ENCODE peak calls at places on chromosomes 3 and 15, in ten cellular contexts. One of them, this sample, is unnamed.

GRCh38 chr3:123424999-123425386 is 23.9 kb downstream of the ADCY5 start:
- DNase-seq in progenitor cell of endocrine pancreas: no peak
- DNase-seq in activated CD8-positive, alpha-beta memory T cell treated with anti-CD3 and anti-CD28 coated beads, Interleukin-2, amount 50 U/mL, for 48 hours: no peak
- DNase-seq in glutamatergic neuron: no peak
- DNase-seq in endothelial cell: no peak
- DNase-seq in amygdala: no peak
- DNase-seq in posterior cingulate gyrus: no peak
- DNase-seq in left ventricle myocardium superior: peak; percentile 64
- DNase-seq in HT-29: no peak
- DNase-seq in Right ventricle myocardium superior: peak; percentile 55
- DNase-seq in this sample: no peak

GRCh38 chr15:59918994-59919951 is 84.8 kb upstream of the FOXB1 start:
- DNase-seq in amygdala: no peak
- DNase-seq in progenitor cell of endocrine pancreas: no peak
- DNase-seq in activated CD8-positive, alpha-beta memory T cell treated with anti-CD3 and anti-CD28 coated beads, Interleukin-2, amount 50 U/mL, for 48 hours: peak; percentile 72
- DNase-seq in HT-29: no peak
- DNase-seq in posterior cingulate gyrus: no peak
- DNase-seq in glutamatergic neuron: no peak
- DNase-seq in left ventricle myocardium superior: no peak
- DNase-seq in endothelial cell: no peak
- DNase-seq in Right ventricle myocardium superior: no peak
- DNase-seq in this sample: no peak

GRCh38 chr15:80791004-80791403 is 11.8 kb downstream of the CEMIP start:
- DNase-seq in HT-29: no peak
- DNase-seq in endothelial cell: no peak
- DNase-seq in activated CD8-positive, alpha-beta memory T cell treated with anti-CD3 and anti-CD28 coated beads, Interleukin-2, amount 50 U/mL, for 48 hours: no peak
- DNase-seq in amygdala: no peak
- DNase-seq in progenitor cell of endocrine pancreas: no peak
- DNase-seq in glutamatergic neuron: no peak
- DNase-seq in left ventricle myocardium superior: no peak
- DNase-seq in Right ventricle myocardium superior: no peak
- DNase-seq in posterior cingulate gyrus: no peak
- DNase-seq in this sample: no peak

GRCh38 chr15:69403611-69404010 is 10.5 kb upstream of the KIF23 start:
- DNase-seq in progenitor cell of endocrine pancreas: no peak
- DNase-seq in glutamatergic neuron: no peak
- DNase-seq in posterior cingulate gyrus: no peak
- DNase-seq in amygdala: no peak
- DNase-seq in Right ventricle myocardium superior: no peak
- DNase-seq in endothelial cell: no peak
- DNase-seq in activated CD8-positive, alpha-beta memory T cell treated with anti-CD3 and anti-CD28 coated beads, Interleukin-2, amount 50 U/mL, for 48 hours: no peak
- DNase-seq in HT-29: no peak
- DNase-seq in left ventricle myocardium superior: no peak
- DNase-seq in this sample: no peak

GRCh38 chr15:38414351-38414750 is 39.6 kb upstream of the FAM98B start:
- DNase-seq in amygdala: peak; percentile 64
- DNase-seq in HT-29: peak; percentile 81
- DNase-seq in glutamatergic neuron: peak; percentile 52
- DNase-seq in Right ventricle myocardium superior: peak; percentile 65
- DNase-seq in endothelial cell: peak; percentile 67
- DNase-seq in posterior cingulate gyrus: peak; percentile 42
- DNase-seq in activated CD8-positive, alpha-beta memory T cell treated with anti-CD3 and anti-CD28 coated beads, Interleukin-2, amount 50 U/mL, for 48 hours: no peak
- DNase-seq in progenitor cell of endocrine pancreas: peak; percentile 10
- DNase-seq in left ventricle myocardium superior: peak; percentile 47
- DNase-seq in this sample: peak; percentile 71

GRCh38 chr15:38255690-38256089 is 3.1 kb downstream of the SPRED1 start:
- DNase-seq in HT-29: no peak
- DNase-seq in activated CD8-positive, alpha-beta memory T cell treated with anti-CD3 and anti-CD28 coated beads, Interleukin-2, amount 50 U/mL, for 48 hours: no peak
- DNase-seq in progenitor cell of endocrine pancreas: no peak
- DNase-seq in Right ventricle myocardium superior: no peak
- DNase-seq in glutamatergic neuron: no peak
- DNase-seq in left ventricle myocardium superior: no peak
- DNase-seq in amygdala: no peak
- DNase-seq in endothelial cell: no peak
- DNase-seq in posterior cingulate gyrus: no peak
- DNase-seq in this sample: no peak

GRCh38 chr3:34065901-34066300 is 267.5 kb downstream of the PDCD6IP start:
- DNase-seq in Right ventricle myocardium superior: no peak
- DNase-seq in posterior cingulate gyrus: no peak
- DNase-seq in HT-29: no peak
- DNase-seq in amygdala: no peak
- DNase-seq in endothelial cell: no peak
- DNase-seq in glutamatergic neuron: no peak
- DNase-seq in activated CD8-positive, alpha-beta memory T cell treated with anti-CD3 and anti-CD28 coated beads, Interleukin-2, amount 50 U/mL, for 48 hours: no peak
- DNase-seq in left ventricle myocardium superior: no peak
- DNase-seq in progenitor cell of endocrine pancreas: no peak
- DNase-seq in this sample: no peak

GRCh38 chr3:183085634-183086390 is 13.5 kb downstream of the MCCC1 start:
- DNase-seq in Right ventricle myocardium superior: no peak
- DNase-seq in amygdala: no peak
- DNase-seq in activated CD8-positive, alpha-beta memory T cell treated with anti-CD3 and anti-CD28 coated beads, Interleukin-2, amount 50 U/mL, for 48 hours: no peak
- DNase-seq in glutamatergic neuron: peak; percentile 20
- DNase-seq in posterior cingulate gyrus: no peak
- DNase-seq in left ventricle myocardium superior: no peak
- DNase-seq in HT-29: no peak
- DNase-seq in progenitor cell of endocrine pancreas: no peak
- DNase-seq in endothelial cell: peak; percentile 35
- DNase-seq in this sample: no peak

GRCh38 chr3:139559541-139559940 is 20.0 kb upstream of the RBP1 start:
- DNase-seq in progenitor cell of endocrine pancreas: no peak
- DNase-seq in glutamatergic neuron: no peak
- DNase-seq in Right ventricle myocardium superior: no peak
- DNase-seq in left ventricle myocardium superior: no peak
- DNase-seq in endothelial cell: no peak
- DNase-seq in HT-29: no peak
- DNase-seq in amygdala: no peak
- DNase-seq in activated CD8-positive, alpha-beta memory T cell treated with anti-CD3 and anti-CD28 coated beads, Interleukin-2, amount 50 U/mL, for 48 hours: no peak
- DNase-seq in posterior cingulate gyrus: no peak
- DNase-seq in this sample: no peak

GRCh38 chr3:126355777-126356372 is 1.3 kb downstream of the KLF15 start:
- DNase-seq in progenitor cell of endocrine pancreas: peak; percentile 76
- DNase-seq in endothelial cell: peak; percentile 71
- DNase-seq in activated CD8-positive, alpha-beta memory T cell treated with anti-CD3 and anti-CD28 coated beads, Interleukin-2, amount 50 U/mL, for 48 hours: no peak
- DNase-seq in Right ventricle myocardium superior: peak; percentile 98
- DNase-seq in glutamatergic neuron: peak; percentile 73
- DNase-seq in left ventricle myocardium superior: peak; percentile 99
- DNase-seq in posterior cingulate gyrus: peak; percentile 94
- DNase-seq in amygdala: peak; percentile 97
- DNase-seq in HT-29: peak; percentile 78
- DNase-seq in this sample: peak; percentile 95

GRCh38 chr3:183537295-183537730 is 18.2 kb downstream of the KLHL6 start:
- DNase-seq in Right ventricle myocardium superior: peak; percentile 46
- DNase-seq in HT-29: no peak
- DNase-seq in posterior cingulate gyrus: no peak
- DNase-seq in endothelial cell: no peak
- DNase-seq in progenitor cell of endocrine pancreas: no peak
- DNase-seq in glutamatergic neuron: no peak
- DNase-seq in activated CD8-positive, alpha-beta memory T cell treated with anti-CD3 and anti-CD28 coated beads, Interleukin-2, amount 50 U/mL, for 48 hours: no peak
- DNase-seq in left ventricle myocardium superior: peak; percentile 35
- DNase-seq in amygdala: peak; percentile 19
- DNase-seq in this sample: peak; percentile 45

GRCh38 chr3:72683068-72683467 is 165.2 kb downstream of the SHQ1 start:
- DNase-seq in left ventricle myocardium superior: no peak
- DNase-seq in glutamatergic neuron: no peak
- DNase-seq in Right ventricle myocardium superior: no peak
- DNase-seq in endothelial cell: no peak
- DNase-seq in HT-29: no peak
- DNase-seq in amygdala: no peak
- DNase-seq in posterior cingulate gyrus: no peak
- DNase-seq in activated CD8-positive, alpha-beta memory T cell treated with anti-CD3 and anti-CD28 coated beads, Interleukin-2, amount 50 U/mL, for 48 hours: no peak
- DNase-seq in progenitor cell of endocrine pancreas: no peak
- DNase-seq in this sample: no peak

GRCh38 chr3:17088602-17089313 is 204.0 kb downstream of the PLCL2 start:
- DNase-seq in activated CD8-positive, alpha-beta memory T cell treated with anti-CD3 and anti-CD28 coated beads, Interleukin-2, amount 50 U/mL, for 48 hours: peak; percentile 64
- DNase-seq in HT-29: no peak
- DNase-seq in glutamatergic neuron: no peak
- DNase-seq in left ventricle myocardium superior: no peak
- DNase-seq in endothelial cell: no peak
- DNase-seq in progenitor cell of endocrine pancreas: no peak
- DNase-seq in posterior cingulate gyrus: no peak
- DNase-seq in amygdala: no peak
- DNase-seq in Right ventricle myocardium superior: no peak
- DNase-seq in this sample: peak; percentile 57

GRCh38 chr3:151203053-151203420 is at the start of gene GPR171:
- DNase-seq in glutamatergic neuron: no peak
- DNase-seq in endothelial cell: no peak
- DNase-seq in Right ventricle myocardium superior: no peak
- DNase-seq in activated CD8-positive, alpha-beta memory T cell treated with anti-CD3 and anti-CD28 coated beads, Interleukin-2, amount 50 U/mL, for 48 hours: peak; percentile 70
- DNase-seq in progenitor cell of endocrine pancreas: no peak
- DNase-seq in amygdala: no peak
- DNase-seq in left ventricle myocardium superior: no peak
- DNase-seq in posterior cingulate gyrus: no peak
- DNase-seq in HT-29: no peak
- DNase-seq in this sample: no peak

GRCh38 chr15:51390932-51391432 is 49.5 kb downstream of the GLDN start:
- DNase-seq in Right ventricle myocardium superior: no peak
- DNase-seq in glutamatergic neuron: no peak
- DNase-seq in progenitor cell of endocrine pancreas: no peak
- DNase-seq in left ventricle myocardium superior: no peak
- DNase-seq in amygdala: no peak
- DNase-seq in HT-29: no peak
- DNase-seq in posterior cingulate gyrus: no peak
- DNase-seq in endothelial cell: no peak
- DNase-seq in activated CD8-positive, alpha-beta memory T cell treated with anti-CD3 and anti-CD28 coated beads, Interleukin-2, amount 50 U/mL, for 48 hours: no peak
- DNase-seq in this sample: no peak

GRCh38 chr3:185066251-185066650 is 86.6 kb downstream of the C3orf70 start:
- DNase-seq in Right ventricle myocardium superior: no peak
- DNase-seq in left ventricle myocardium superior: no peak
- DNase-seq in HT-29: no peak
- DNase-seq in activated CD8-positive, alpha-beta memory T cell treated with anti-CD3 and anti-CD28 coated beads, Interleukin-2, amount 50 U/mL, for 48 hours: no peak
- DNase-seq in posterior cingulate gyrus: no peak
- DNase-seq in progenitor cell of endocrine pancreas: no peak
- DNase-seq in glutamatergic neuron: no peak
- DNase-seq in amygdala: no peak
- DNase-seq in endothelial cell: no peak
- DNase-seq in this sample: no peak

GRCh38 chr15:72339777-72340177 is 19.8 kb upstream of the CELF6 start:
- DNase-seq in progenitor cell of endocrine pancreas: no peak
- DNase-seq in Right ventricle myocardium superior: no peak
- DNase-seq in left ventricle myocardium superior: no peak
- DNase-seq in amygdala: peak; percentile 42
- DNase-seq in glutamatergic neuron: peak; percentile 40
- DNase-seq in posterior cingulate gyrus: peak; percentile 12
- DNase-seq in activated CD8-positive, alpha-beta memory T cell treated with anti-CD3 and anti-CD28 coated beads, Interleukin-2, amount 50 U/mL, for 48 hours: no peak
- DNase-seq in endothelial cell: no peak
- DNase-seq in HT-29: no peak
- DNase-seq in this sample: peak; percentile 11

GRCh38 chr3:196547067-196547466 is 21.3 kb downstream of the WDR53 start:
- DNase-seq in endothelial cell: no peak
- DNase-seq in progenitor cell of endocrine pancreas: no peak
- DNase-seq in HT-29: no peak
- DNase-seq in glutamatergic neuron: no peak
- DNase-seq in posterior cingulate gyrus: no peak
- DNase-seq in left ventricle myocardium superior: no peak
- DNase-seq in amygdala: no peak
- DNase-seq in Right ventricle myocardium superior: no peak
- DNase-seq in activated CD8-positive, alpha-beta memory T cell treated with anti-CD3 and anti-CD28 coated beads, Interleukin-2, amount 50 U/mL, for 48 hours: no peak
- DNase-seq in this sample: no peak

GRCh38 chr15:92963794-92964193 is 63.7 kb downstream of the CHD2 start:
- DNase-seq in posterior cingulate gyrus: no peak
- DNase-seq in HT-29: no peak
- DNase-seq in left ventricle myocardium superior: no peak
- DNase-seq in glutamatergic neuron: no peak
- DNase-seq in activated CD8-positive, alpha-beta memory T cell treated with anti-CD3 and anti-CD28 coated beads, Interleukin-2, amount 50 U/mL, for 48 hours: no peak
- DNase-seq in endothelial cell: no peak
- DNase-seq in progenitor cell of endocrine pancreas: no peak
- DNase-seq in amygdala: no peak
- DNase-seq in Right ventricle myocardium superior: no peak
- DNase-seq in this sample: no peak

GRCh38 chr3:128382221-128382807 is 84.4 kb downstream of the DNAJB8 start:
- DNase-seq in left ventricle myocardium superior: peak; percentile 74
- DNase-seq in Right ventricle myocardium superior: peak; percentile 62
- DNase-seq in amygdala: peak; percentile 17
- DNase-seq in posterior cingulate gyrus: no peak
- DNase-seq in glutamatergic neuron: no peak
- DNase-seq in activated CD8-positive, alpha-beta memory T cell treated with anti-CD3 and anti-CD28 coated beads, Interleukin-2, amount 50 U/mL, for 48 hours: no peak
- DNase-seq in progenitor cell of endocrine pancreas: no peak
- DNase-seq in endothelial cell: no peak
- DNase-seq in HT-29: peak; percentile 94
- DNase-seq in this sample: no peak

GRCh38 chr3:190666801-190667200 is 152.9 kb downstream of the IL1RAP start:
- DNase-seq in posterior cingulate gyrus: no peak
- DNase-seq in HT-29: no peak
- DNase-seq in left ventricle myocardium superior: no peak
- DNase-seq in endothelial cell: no peak
- DNase-seq in glutamatergic neuron: peak; percentile 38
- DNase-seq in progenitor cell of endocrine pancreas: no peak
- DNase-seq in amygdala: no peak
- DNase-seq in Right ventricle myocardium superior: no peak
- DNase-seq in activated CD8-positive, alpha-beta memory T cell treated with anti-CD3 and anti-CD28 coated beads, Interleukin-2, amount 50 U/mL, for 48 hours: no peak
- DNase-seq in this sample: no peak

GRCh38 chr3:28328188-28329151 is 20.1 kb upstream of the ZCWPW2 start:
- DNase-seq in Right ventricle myocardium superior: no peak
- DNase-seq in HT-29: peak; percentile 41
- DNase-seq in amygdala: no peak
- DNase-seq in glutamatergic neuron: no peak
- DNase-seq in endothelial cell: no peak
- DNase-seq in posterior cingulate gyrus: no peak
- DNase-seq in progenitor cell of endocrine pancreas: no peak
- DNase-seq in activated CD8-positive, alpha-beta memory T cell treated with anti-CD3 and anti-CD28 coated beads, Interleukin-2, amount 50 U/mL, for 48 hours: no peak
- DNase-seq in left ventricle myocardium superior: no peak
- DNase-seq in this sample: no peak

GRCh38 chr3:82707035-82707434 is 945.6 kb upstream of the GBE1 start:
- DNase-seq in left ventricle myocardium superior: no peak
- DNase-seq in posterior cingulate gyrus: no peak
- DNase-seq in HT-29: no peak
- DNase-seq in progenitor cell of endocrine pancreas: no peak
- DNase-seq in activated CD8-positive, alpha-beta memory T cell treated with anti-CD3 and anti-CD28 coated beads, Interleukin-2, amount 50 U/mL, for 48 hours: no peak
- DNase-seq in Right ventricle myocardium superior: no peak
- DNase-seq in amygdala: no peak
- DNase-seq in endothelial cell: no peak
- DNase-seq in glutamatergic neuron: peak; percentile 28
- DNase-seq in this sample: no peak

GRCh38 chr15:60859996-60860494 is 369.1 kb downstream of the RORA start:
- DNase-seq in Right ventricle myocardium superior: no peak
- DNase-seq in endothelial cell: no peak
- DNase-seq in HT-29: no peak
- DNase-seq in left ventricle myocardium superior: no peak
- DNase-seq in posterior cingulate gyrus: no peak
- DNase-seq in glutamatergic neuron: no peak
- DNase-seq in progenitor cell of endocrine pancreas: no peak
- DNase-seq in amygdala: no peak
- DNase-seq in activated CD8-positive, alpha-beta memory T cell treated with anti-CD3 and anti-CD28 coated beads, Interleukin-2, amount 50 U/mL, for 48 hours: no peak
- DNase-seq in this sample: no peak

GRCh38 chr15:86061581-86061980 is 18.1 kb upstream of the AGBL1 start:
- DNase-seq in left ventricle myocardium superior: no peak
- DNase-seq in activated CD8-positive, alpha-beta memory T cell treated with anti-CD3 and anti-CD28 coated beads, Interleukin-2, amount 50 U/mL, for 48 hours: no peak
- DNase-seq in progenitor cell of endocrine pancreas: no peak
- DNase-seq in amygdala: no peak
- DNase-seq in glutamatergic neuron: no peak
- DNase-seq in posterior cingulate gyrus: no peak
- DNase-seq in endothelial cell: no peak
- DNase-seq in Right ventricle myocardium superior: no peak
- DNase-seq in HT-29: no peak
- DNase-seq in this sample: no peak

GRCh38 chr3:150038830-150039229 is 68.1 kb upstream of the PFN2 start:
- DNase-seq in endothelial cell: no peak
- DNase-seq in HT-29: no peak
- DNase-seq in left ventricle myocardium superior: no peak
- DNase-seq in posterior cingulate gyrus: no peak
- DNase-seq in activated CD8-positive, alpha-beta memory T cell treated with anti-CD3 and anti-CD28 coated beads, Interleukin-2, amount 50 U/mL, for 48 hours: no peak
- DNase-seq in progenitor cell of endocrine pancreas: no peak
- DNase-seq in Right ventricle myocardium superior: no peak
- DNase-seq in amygdala: no peak
- DNase-seq in glutamatergic neuron: no peak
- DNase-seq in this sample: no peak

GRCh38 chr3:44659434-44659833 is 10.9 kb downstream of the ZNF35 start:
- DNase-seq in glutamatergic neuron: no peak
- DNase-seq in activated CD8-positive, alpha-beta memory T cell treated with anti-CD3 and anti-CD28 coated beads, Interleukin-2, amount 50 U/mL, for 48 hours: no peak
- DNase-seq in endothelial cell: no peak
- DNase-seq in Right ventricle myocardium superior: no peak
- DNase-seq in left ventricle myocardium superior: no peak
- DNase-seq in posterior cingulate gyrus: no peak
- DNase-seq in amygdala: no peak
- DNase-seq in HT-29: no peak
- DNase-seq in progenitor cell of endocrine pancreas: no peak
- DNase-seq in this sample: no peak

GRCh38 chr3:100533176-100533575 is 40.8 kb downstream of the TMEM45A start:
- DNase-seq in activated CD8-positive, alpha-beta memory T cell treated with anti-CD3 and anti-CD28 coated beads, Interleukin-2, amount 50 U/mL, for 48 hours: no peak
- DNase-seq in progenitor cell of endocrine pancreas: no peak
- DNase-seq in HT-29: no peak
- DNase-seq in amygdala: no peak
- DNase-seq in Right ventricle myocardium superior: no peak
- DNase-seq in glutamatergic neuron: no peak
- DNase-seq in posterior cingulate gyrus: no peak
- DNase-seq in left ventricle myocardium superior: no peak
- DNase-seq in endothelial cell: no peak
- DNase-seq in this sample: no peak